ENCODE peak calls at places on chromosomes 11 and 22, in seven cellular contexts. One of them, this sample, is unnamed.

GRCh38 chr11:104120493-104121200 is 43.3 kb downstream of the PDGFD start:
- DNase-seq in esophagus muscularis mucosa: no peak
- DNase-seq in A549: peak; percentile 46
- DNase-seq in H1: no peak
- DNase-seq in adrenal gland: no peak
- DNase-seq in spleen: no peak
- DNase-seq in transverse colon: no peak
- DNase-seq in this sample: no peak

GRCh38 chr11:13152264-13152663 is 125.3 kb upstream of the BMAL1 start:
- DNase-seq in transverse colon: no peak
- DNase-seq in H1: no peak
- DNase-seq in adrenal gland: no peak
- DNase-seq in esophagus muscularis mucosa: peak; percentile 39
- DNase-seq in spleen: no peak
- DNase-seq in A549: no peak
- DNase-seq in this sample: no peak

GRCh38 chr22:38213319-38214247 is 11.8 kb downstream of the MAFF start:
- DNase-seq in H1: no peak
- DNase-seq in spleen: no peak
- DNase-seq in adrenal gland: no peak
- DNase-seq in A549: no peak
- DNase-seq in esophagus muscularis mucosa: no peak
- DNase-seq in transverse colon: no peak
- DNase-seq in this sample: no peak

GRCh38 chr11:74739546-74740270 is 8.5 kb upstream of the CHRDL2 start:
- DNase-seq in esophagus muscularis mucosa: no peak
- DNase-seq in H1: peak; percentile 46
- DNase-seq in A549: peak; percentile 74
- DNase-seq in spleen: no peak
- DNase-seq in adrenal gland: peak; percentile 37
- DNase-seq in transverse colon: peak; percentile 45
- DNase-seq in this sample: no peak

GRCh38 chr11:110077866-110078325 is 15.3 kb upstream of the ZC3H12C start:
- DNase-seq in adrenal gland: peak; percentile 67
- DNase-seq in spleen: no peak
- DNase-seq in transverse colon: no peak
- DNase-seq in esophagus muscularis mucosa: no peak
- DNase-seq in A549: no peak
- DNase-seq in H1: no peak
- DNase-seq in this sample: no peak

GRCh38 chr22:41857160-41857859 is 24.4 kb downstream of the SREBF2 start:
- DNase-seq in A549: peak; percentile 71
- DNase-seq in esophagus muscularis mucosa: no peak
- DNase-seq in H1: peak; percentile 43
- DNase-seq in spleen: no peak
- DNase-seq in transverse colon: peak; percentile 61
- DNase-seq in adrenal gland: peak; percentile 69
- DNase-seq in this sample: no peak

GRCh38 chr22:36611241-36611976 is 82.4 kb upstream of the EIF3D start:
- DNase-seq in H1: no peak
- DNase-seq in A549: no peak
- DNase-seq in spleen: no peak
- DNase-seq in transverse colon: no peak
- DNase-seq in esophagus muscularis mucosa: no peak
- DNase-seq in adrenal gland: no peak
- DNase-seq in this sample: no peak

GRCh38 chr22:45334528-45334927 is 24.8 kb downstream of the FAM118A start:
- DNase-seq in esophagus muscularis mucosa: no peak
- DNase-seq in A549: no peak
- DNase-seq in adrenal gland: no peak
- DNase-seq in spleen: no peak
- DNase-seq in transverse colon: no peak
- DNase-seq in H1: no peak
- DNase-seq in this sample: no peak

GRCh38 chr11:17012712-17013547 is 1.3 kb downstream of the PLEKHA7 start:
- DNase-seq in transverse colon: peak; percentile 75
- DNase-seq in adrenal gland: no peak
- DNase-seq in esophagus muscularis mucosa: no peak
- DNase-seq in A549: peak; percentile 91
- DNase-seq in spleen: peak; percentile 73
- DNase-seq in H1: no peak
- DNase-seq in this sample: no peak
- TF ChIP-seq POLR2A in transverse colon: peak; percentile 79
- TF ChIP-seq POLR2A in adrenal gland: no peak
- TF ChIP-seq POLR2A in esophagus muscularis mucosa: no peak
- TF ChIP-seq POLR2A in A549: no peak
- TF ChIP-seq POLR2A in spleen: no peak
- TF ChIP-seq POLR2A in H1: no peak
- TF ChIP-seq POLR2A in this sample: no peak

DNA sequence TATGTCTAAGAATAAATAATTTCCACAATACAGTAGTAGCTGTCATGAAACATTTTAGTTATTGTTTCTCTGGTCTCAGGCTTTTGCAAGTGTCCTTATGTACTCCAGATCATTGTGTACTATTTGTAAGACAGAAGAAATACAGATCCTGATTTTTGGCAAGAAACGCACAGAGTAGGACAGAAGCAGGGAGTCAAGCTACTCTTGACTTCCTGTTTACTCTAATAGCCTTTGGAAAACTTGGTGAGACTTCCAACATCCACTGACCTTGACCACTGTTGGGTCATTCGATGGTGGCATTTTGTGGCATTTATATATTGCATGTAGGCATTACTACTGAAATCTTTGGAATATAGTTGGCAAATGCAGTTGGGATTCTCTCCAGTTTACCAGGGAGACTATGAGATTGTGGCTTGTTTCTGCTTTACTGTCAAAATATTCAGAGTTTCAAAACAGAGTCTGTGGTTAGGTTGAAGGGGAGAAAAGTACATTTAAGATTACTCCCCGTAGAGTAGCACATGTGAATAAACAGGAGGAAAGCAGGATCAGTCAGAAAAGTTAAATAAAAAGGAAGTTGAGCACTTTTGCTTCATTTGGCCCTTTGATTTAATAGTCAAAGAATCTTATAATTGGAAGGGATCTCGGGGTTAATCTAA is 726.1 kb upstream of the CCDC90B start:
- DNase-seq in A549: no peak
- DNase-seq in adrenal gland: no peak
- DNase-seq in spleen: no peak
- DNase-seq in transverse colon: no peak
- DNase-seq in esophagus muscularis mucosa: no peak
- DNase-seq in H1: no peak
- DNase-seq in this sample: no peak
- H3K27ac ChIP-seq in A549: no peak overlapping the region
- H3K27ac ChIP-seq in adrenal gland: no peak overlapping the region
- H3K27ac ChIP-seq in spleen: no peak overlapping the region
- H3K27ac ChIP-seq in transverse colon: no peak overlapping the region
- H3K27ac ChIP-seq in esophagus muscularis mucosa: no peak overlapping the region
- H3K27ac ChIP-seq in H1: no peak overlapping the region
- H3K27ac ChIP-seq in this sample: no peak overlapping the region

GRCh38 chr11:64776425-64776824 is 1.9 kb downstream of the SF1 start:
- DNase-seq in esophagus muscularis mucosa: no peak
- DNase-seq in A549: no peak
- DNase-seq in spleen: no peak
- DNase-seq in transverse colon: no peak
- DNase-seq in H1: no peak
- DNase-seq in adrenal gland: no peak
- DNase-seq in this sample: no peak
- H3K4me1 ChIP-seq in esophagus muscularis mucosa: peaks cover 66% of the 10 kb centered on the region
- H3K4me1 ChIP-seq in A549: peaks cover 43% of the 10 kb centered on the region
- H3K4me1 ChIP-seq in spleen: peaks cover 72% of the 10 kb centered on the region
- H3K4me1 ChIP-seq in transverse colon: peaks cover 20% of the 10 kb centered on the region
- H3K4me1 ChIP-seq in H1: peaks cover 5% of the 10 kb centered on the region
- H3K4me1 ChIP-seq in adrenal gland: peaks cover 21% of the 10 kb centered on the region
- H3K4me1 ChIP-seq in this sample: peaks cover 36% of the 10 kb centered on the region

GRCh38 chr11:58742981-58743880 is 11.5 kb upstream of the GLYAT start:
- DNase-seq in H1: no peak
- DNase-seq in spleen: no peak
- DNase-seq in A549: peak; percentile 8
- DNase-seq in adrenal gland: no peak
- DNase-seq in esophagus muscularis mucosa: no peak
- DNase-seq in transverse colon: no peak
- DNase-seq in this sample: no peak
- TF ChIP-seq POLR2A in H1: no peak
- TF ChIP-seq POLR2A in spleen: no peak
- TF ChIP-seq POLR2A in A549: no peak
- TF ChIP-seq POLR2A in adrenal gland: no peak
- TF ChIP-seq POLR2A in esophagus muscularis mucosa: no peak
- TF ChIP-seq POLR2A in transverse colon: no peak
- TF ChIP-seq POLR2A in this sample: no peak

GRCh38 chr11:83000381-83000780 is 71.3 kb downstream of the RAB30 start:
- DNase-seq in transverse colon: no peak
- DNase-seq in A549: no peak
- DNase-seq in H1: no peak
- DNase-seq in adrenal gland: no peak
- DNase-seq in spleen: no peak
- DNase-seq in esophagus muscularis mucosa: no peak
- DNase-seq in this sample: no peak

GRCh38 chr11:83002047-83002446 is 69.7 kb downstream of the RAB30 start:
- DNase-seq in H1: no peak
- DNase-seq in transverse colon: no peak
- DNase-seq in spleen: no peak
- DNase-seq in adrenal gland: no peak
- DNase-seq in esophagus muscularis mucosa: no peak
- DNase-seq in A549: no peak
- DNase-seq in this sample: no peak

GRCh38 chr11:83004855-83005556 is 66.7 kb downstream of the RAB30 start:
- DNase-seq in H1: no peak
- DNase-seq in spleen: no peak
- DNase-seq in transverse colon: no peak
- DNase-seq in esophagus muscularis mucosa: no peak
- DNase-seq in A549: no peak
- DNase-seq in adrenal gland: no peak
- DNase-seq in this sample: no peak

GRCh38 chr11:82999232-82999631 is 72.5 kb downstream of the RAB30 start:
- DNase-seq in spleen: no peak
- DNase-seq in A549: no peak
- DNase-seq in esophagus muscularis mucosa: no peak
- DNase-seq in adrenal gland: no peak
- DNase-seq in transverse colon: no peak
- DNase-seq in H1: no peak
- DNase-seq in this sample: no peak

GRCh38 chr11:83002522-83002921 is 69.2 kb downstream of the RAB30 start:
- DNase-seq in esophagus muscularis mucosa: no peak
- DNase-seq in transverse colon: no peak
- DNase-seq in A549: no peak
- DNase-seq in adrenal gland: no peak
- DNase-seq in H1: no peak
- DNase-seq in spleen: no peak
- DNase-seq in this sample: no peak
- H3K27ac ChIP-seq in esophagus muscularis mucosa: no peak overlapping the region
- H3K27ac ChIP-seq in transverse colon: no peak overlapping the region
- H3K27ac ChIP-seq in A549: no peak overlapping the region
- H3K27ac ChIP-seq in adrenal gland: no peak overlapping the region
- H3K27ac ChIP-seq in H1: no peak overlapping the region
- H3K27ac ChIP-seq in spleen: no peak overlapping the region
- H3K27ac ChIP-seq in this sample: no peak overlapping the region

This sample was measured in tibial nerve.